ENCODE peak calls at places on chromosome 16, in six cellular contexts. T, K, P, L, F and M are unnamed samples.

GRCh38 chr16:49564577-49565224 is 191.1 kb downstream of the C16orf78 start:
- DNase-seq in F (no peak), P (no peak), T (no peak), K (no peak), L (no peak), M (no peak)

GRCh38 chr16:82361885-82362284 is 191.9 kb upstream of the MPHOSPH6 start:
- DNase-seq in F (no peak), K (no peak), L (no peak), P (no peak), T (no peak), M (no peak)

GRCh38 chr16:80958284-80958683 is 48.4 kb downstream of the CMC2 start:
- DNase-seq in K (no peak), F (no peak), P (no peak), T (no peak), L (no peak), M (no peak)

GRCh38 chr16:2288701-2289100 is 20.8 kb upstream of the RNPS1 start:
- DNase-seq in L (no peak), T (no peak), F (no peak), K (no peak), P (no peak), M (no peak)

GRCh38 chr16:46859719-46860152 is 24.4 kb upstream of the GPT2 start:
- DNase-seq in T (peak; percentile 31), P (no peak), L (no peak), F (peak; percentile 84), K (peak; percentile 91), M (no peak)

GRCh38 chr16:73071131-73071940 is 23.4 kb upstream of the ZFHX3 start:
- DNase-seq in K (no peak), F (peak; percentile 67), L (peak; percentile 87), P (no peak), T (no peak), M (peak; percentile 88)

GRCh38 chr16:11707679-11708197 is 34.9 kb downstream of the TXNDC11 start:
- DNase-seq in T (no peak), P (no peak), F (no peak), K (no peak), L (no peak), M (no peak)

GRCh38 chr16:22117666-22118065 is 25.3 kb downstream of the VWA3A start:
- DNase-seq in F (no peak), L (no peak), K (no peak), P (no peak), T (no peak), M (no peak)

GRCh38 chr16:85554791-85555548 is 58.2 kb upstream of the GSE1 start:
- DNase-seq in F (peak; percentile 52), K (peak; percentile 67), P (peak; percentile 68), L (peak; percentile 91), T (peak; percentile 90), M (no peak)

GRCh38 chr16:49766280-49766679 is 89.6 kb downstream of the ZNF423 start:
- DNase-seq in F (no peak), K (no peak), L (no peak), P (no peak), T (no peak), M (no peak)

GRCh38 chr16:86823895-86824671 is 245.7 kb downstream of the FOXL1 start:
- DNase-seq in T (peak; percentile 36), K (peak; percentile 74), L (no peak), P (no peak), F (no peak), M (peak; percentile 25)

GRCh38 chr16:66474750-66475199 is 47.7 kb downstream of the BEAN1 start:
- DNase-seq in F (no peak), K (no peak), L (peak; percentile 30), P (peak; percentile 57), T (no peak), M (peak; percentile 20)

GRCh38 chr16:61791465-61791864 is 244.8 kb downstream of the CDH8 start:
- DNase-seq in F (no peak), L (no peak), K (no peak), P (no peak), T (no peak), M (no peak)

GRCh38 chr16:73126453-73126853 is 78.5 kb upstream of the ZFHX3 start:
- DNase-seq in K (peak; percentile 61), P (no peak), F (peak; percentile 19), T (no peak), L (peak; percentile 80), M (peak; percentile 86)

GRCh38 chr16:19882186-19882585 is 2.5 kb downstream of the GPRC5B start:
- DNase-seq in L (no peak), K (no peak), T (no peak), F (no peak), P (no peak), M (no peak)

GRCh38 chr16:21023509-21024202 is 123.1 kb downstream of the LYRM1 start:
- DNase-seq in T (no peak), L (no peak), P (no peak), K (no peak), F (no peak), M (no peak)

GRCh38 chr16:12188674-12189249 is 212.2 kb downstream of the SNX29 start:
- DNase-seq in L (no peak), K (no peak), T (no peak), P (no peak), F (peak; percentile 31), M (no peak)

GRCh38 chr16:10112021-10112420 is 70.2 kb downstream of the GRIN2A start:
- DNase-seq in K (no peak), T (no peak), L (no peak), F (no peak), P (no peak), M (no peak)

GRCh38 chr16:87959391-87959968 is 8.2 kb downstream of the BANP start:
- DNase-seq in F (no peak), P (no peak), T (no peak), L (no peak), K (no peak), M (no peak)

DNA sequence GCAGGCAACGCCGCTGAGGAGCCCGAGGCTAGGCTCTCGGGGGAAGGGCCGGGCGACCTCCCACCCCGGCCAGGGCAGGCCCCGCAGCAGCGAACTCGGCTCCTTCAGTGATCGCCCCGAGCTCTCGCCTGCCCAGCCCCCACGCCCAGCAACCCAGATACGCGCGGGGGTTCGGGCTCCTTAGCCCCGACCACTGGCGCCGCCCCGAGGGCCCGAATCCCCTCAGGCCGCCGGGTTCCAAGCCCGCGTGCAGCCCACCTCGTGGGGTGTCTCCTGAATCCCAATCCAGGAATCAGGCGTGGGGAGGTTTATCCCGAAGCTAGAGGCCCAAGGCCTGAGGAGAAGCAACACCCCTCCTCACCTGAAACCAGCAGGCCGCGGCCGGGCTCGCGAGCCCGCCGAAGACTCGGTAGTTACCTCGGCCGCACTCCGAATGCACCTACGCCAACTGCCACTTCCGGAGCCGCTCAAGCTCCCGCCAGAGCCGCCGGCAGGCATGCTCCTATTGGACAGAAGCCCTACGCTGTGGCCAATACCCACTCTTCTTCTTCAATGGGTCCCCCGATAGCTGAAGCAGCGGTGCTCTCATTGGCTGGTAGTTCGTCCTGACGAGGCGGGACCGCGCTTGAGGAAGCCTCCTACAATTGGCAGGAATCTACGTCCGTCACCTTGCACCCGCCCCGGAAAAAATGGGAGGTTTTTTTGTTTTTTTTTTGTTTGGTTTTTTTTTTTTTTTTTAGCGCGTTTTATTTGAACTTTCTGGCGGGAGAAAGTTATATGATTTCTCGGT is at the start of gene RFWD3:
- DNase-seq in F (peak; percentile 99), K (peak; percentile 99), T (peak; percentile 97), L (peak; percentile 99), P (peak; percentile 97), M (peak; percentile 100)
- TF ChIP-seq POLR2A in F (peak; percentile 85), K (peak; percentile 91), T (no peak), L (peak; percentile 40), P (peak; percentile 80), M (no peak)

GRCh38 chr16:89050119-89050867 is 43.4 kb upstream of the ACSF3 start:
- DNase-seq in T (peak; percentile 74), F (no peak), L (no peak), P (no peak), K (no peak), M (no peak)
- H3K4me3 ChIP-seq in T (no peak overlapping the region), F (no peak overlapping the region), L (no peak overlapping the region), P (no peak overlapping the region), K (no peak overlapping the region), M (no peak overlapping the region)

DNA sequence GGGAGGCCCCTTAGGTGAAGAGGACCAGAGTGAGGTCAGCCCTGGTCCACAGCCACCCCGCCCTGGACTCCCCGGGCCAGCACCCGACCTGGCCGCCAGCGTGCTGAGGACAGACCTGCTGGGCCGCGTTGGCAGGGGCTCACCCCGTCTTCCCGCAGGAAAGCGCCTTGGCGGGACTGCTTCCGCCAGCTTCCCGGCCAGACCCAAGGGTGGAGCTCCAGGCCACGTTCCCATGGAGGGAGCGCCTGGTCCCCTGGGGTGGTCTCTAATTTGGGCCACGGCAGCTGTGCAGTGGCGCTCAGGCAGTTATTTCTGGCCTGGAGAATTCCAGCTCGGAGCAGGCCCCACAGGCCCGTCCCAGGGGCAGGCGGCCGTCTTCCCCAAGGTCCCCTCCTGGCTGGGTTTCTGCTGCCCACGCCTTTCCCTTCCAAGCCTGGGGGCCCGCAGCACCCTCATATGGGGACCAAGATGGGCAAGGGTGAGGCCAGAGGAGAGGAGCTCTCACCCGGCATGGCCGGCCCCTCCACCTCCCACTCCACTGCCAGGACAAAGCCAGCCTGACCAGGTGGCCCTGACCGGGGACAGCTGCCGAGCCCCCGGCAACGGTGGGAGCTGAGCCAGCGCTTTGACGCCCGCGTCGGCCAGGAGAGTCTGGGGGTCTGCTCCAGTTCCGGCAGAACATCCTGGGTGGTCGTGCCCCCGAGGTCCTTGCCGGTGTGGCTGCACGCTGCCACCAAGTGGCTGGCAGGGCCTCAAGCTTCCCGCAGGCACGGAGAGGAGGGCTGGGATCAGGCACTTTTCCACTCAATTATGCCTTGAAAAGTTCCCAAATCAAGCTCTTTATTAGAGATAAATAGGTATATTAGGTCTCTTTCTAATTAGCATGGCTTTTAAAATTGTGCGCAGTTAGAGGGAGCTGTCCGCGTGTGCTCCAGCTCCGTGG is 28.1 kb downstream of the CACNA1H start:
- DNase-seq in L (no peak), K (no peak), P (no peak), F (no peak), T (no peak), M (no peak)
- TF ChIP-seq CTCF in L (no peak), K (peak; percentile 36), P (no peak), F (peak; percentile 59), T (no peak), M (no peak)

GRCh38 chr16:56872863-56873391 is 7.9 kb downstream of the SLC12A3 start:
- DNase-seq in F (no peak), K (no peak), T (no peak), P (no peak), L (no peak), M (no peak)
- TF ChIP-seq POLR2A in F (no peak), K (no peak), T (no peak), P (no peak), L (no peak), M (no peak)

DNA sequence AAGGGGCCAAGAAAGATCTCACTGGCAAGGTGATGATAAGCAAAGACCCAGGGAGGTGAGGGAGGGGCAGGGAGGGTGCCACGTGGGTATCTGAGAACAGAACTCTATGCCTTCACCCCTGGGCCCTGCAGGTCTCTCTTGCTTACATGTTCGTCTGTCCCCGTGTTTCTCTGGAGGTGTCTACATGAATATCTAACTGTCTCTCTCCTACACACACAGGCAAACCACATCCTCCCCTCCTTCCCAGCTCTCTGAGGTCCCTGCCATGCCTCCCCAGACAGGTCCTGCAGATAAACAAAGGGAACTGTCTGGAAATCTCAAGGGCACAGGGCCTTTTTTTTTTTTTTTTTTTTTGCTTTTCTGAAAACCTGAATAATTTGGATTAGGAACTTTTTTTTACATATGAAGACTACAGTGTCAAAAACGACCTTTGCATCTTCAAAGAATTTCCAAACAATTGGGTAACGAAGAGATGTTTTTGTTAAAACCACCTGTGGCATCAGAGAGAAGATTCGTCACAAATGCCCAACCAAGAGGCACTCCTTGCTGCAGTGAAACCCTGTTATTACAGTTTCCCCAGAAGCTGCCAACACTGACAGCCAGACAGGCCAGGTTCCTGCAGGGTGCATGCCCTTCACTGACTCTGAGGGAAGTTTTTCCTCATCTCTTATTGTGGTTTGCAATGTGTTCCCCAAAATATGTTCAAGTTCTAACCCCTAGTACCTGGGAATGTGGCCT is 17.8 kb downstream of the PLLP start:
- DNase-seq in K (no peak), L (no peak), P (peak; percentile 37), F (no peak), T (no peak), M (no peak)
- H3K4me3 ChIP-seq in K (no peak overlapping the region), L (no peak overlapping the region), P (no peak overlapping the region), F (no peak overlapping the region), T (no peak overlapping the region), M (no peak overlapping the region)